ENCODE peak calls at places on chromosome 1, in five cellular contexts. One of them, this sample, is unnamed.

GRCh38 chr1:42319128-42319851 is 15.7 kb downstream of the FOXJ3 start:
- DNase-seq in activated naive CD4-positive, alpha-beta T cell: no peak
- DNase-seq in cardiac fibroblast: peak; percentile 67
- DNase-seq in GM04504: peak; percentile 30
- DNase-seq in tibial artery: no peak
- DNase-seq in this sample: no peak

GRCh38 chr1:154329152-154329521 is 3.8 kb downstream of the ATP8B2 start:
- DNase-seq in activated naive CD4-positive, alpha-beta T cell: no peak
- DNase-seq in tibial artery: no peak
- DNase-seq in cardiac fibroblast: no peak
- DNase-seq in GM04504: no peak
- DNase-seq in this sample: no peak

GRCh38 chr1:112744019-112744578 is 29.0 kb upstream of the PPM1J start:
- DNase-seq in activated naive CD4-positive, alpha-beta T cell: no peak
- DNase-seq in cardiac fibroblast: peak; percentile 54
- DNase-seq in tibial artery: no peak
- DNase-seq in GM04504: no peak
- DNase-seq in this sample: no peak

GRCh38 chr1:167482184-167482583 is 36.1 kb downstream of the CD247 start:
- DNase-seq in tibial artery: no peak
- DNase-seq in activated naive CD4-positive, alpha-beta T cell: no peak
- DNase-seq in GM04504: no peak
- DNase-seq in cardiac fibroblast: no peak
- DNase-seq in this sample: no peak

GRCh38 chr1:43445618-43446387 is 7.9 kb downstream of the HYI start:
- DNase-seq in cardiac fibroblast: no peak
- DNase-seq in tibial artery: peak; percentile 47
- DNase-seq in GM04504: no peak
- DNase-seq in activated naive CD4-positive, alpha-beta T cell: no peak
- DNase-seq in this sample: no peak

GRCh38 chr1:40315795-40316594 is 1.1 kb downstream of the COL9A2 start:
- DNase-seq in cardiac fibroblast: no peak
- DNase-seq in activated naive CD4-positive, alpha-beta T cell: no peak
- DNase-seq in GM04504: no peak
- DNase-seq in tibial artery: no peak
- DNase-seq in this sample: no peak

GRCh38 chr1:59768752-59769411 is 45.9 kb upstream of the HOOK1 start:
- DNase-seq in tibial artery: no peak
- DNase-seq in activated naive CD4-positive, alpha-beta T cell: no peak
- DNase-seq in GM04504: no peak
- DNase-seq in cardiac fibroblast: no peak
- DNase-seq in this sample: no peak

GRCh38 chr1:175887981-175888428 is 144.6 kb upstream of the TNR start:
- DNase-seq in GM04504: peak; percentile 3
- DNase-seq in activated naive CD4-positive, alpha-beta T cell: no peak
- DNase-seq in tibial artery: peak; percentile 76
- DNase-seq in cardiac fibroblast: peak; percentile 62
- DNase-seq in this sample: no peak

GRCh38 chr1:25088946-25089345 is 143.4 kb downstream of the SYF2 start:
- DNase-seq in cardiac fibroblast: no peak
- DNase-seq in activated naive CD4-positive, alpha-beta T cell: no peak
- DNase-seq in tibial artery: no peak
- DNase-seq in GM04504: no peak
- DNase-seq in this sample: no peak

GRCh38 chr1:224623310-224623714 is 7.2 kb downstream of the CNIH3 start:
- DNase-seq in GM04504: peak; percentile 42
- DNase-seq in cardiac fibroblast: peak; percentile 71
- DNase-seq in tibial artery: no peak
- DNase-seq in activated naive CD4-positive, alpha-beta T cell: no peak
- DNase-seq in this sample: no peak

GRCh38 chr1:244066954-244067716 is 16.1 kb downstream of the ZBTB18 start:
- DNase-seq in tibial artery: no peak
- DNase-seq in activated naive CD4-positive, alpha-beta T cell: no peak
- DNase-seq in cardiac fibroblast: no peak
- DNase-seq in GM04504: no peak
- DNase-seq in this sample: no peak

This sample was measured in AG09309.